ENCODE peak calls at places on chromosomes 12 and 14, in seven cellular contexts. E, J, N, Q, L, U and R are unnamed samples. For H3K4me1, the result is how much of the 10 kb centered on the place peaks cover.

GRCh38 chr14:85418716-85419115 is 111.2 kb upstream of the FLRT2 start:
- DNase-seq in E (no peak), J (no peak), N (no peak), Q (no peak), L (no peak), U (no peak), R (no peak)

GRCh38 chr12:19614601-19615442 is 175.5 kb downstream of the AEBP2 start:
- DNase-seq in E (no peak), J (no peak), N (no peak), Q (no peak), L (no peak), U (no peak), R (no peak)

GRCh38 chr12:57893460-57894353 is 47.2 kb upstream of the CTDSP2 start:
- DNase-seq in E (no peak), J (no peak), N (peak), Q (peak), L (peak), U (peak), R (no peak)

GRCh38 chr12:75437564-75437963 is 43.0 kb upstream of the GLIPR1 start:
- DNase-seq in E (no peak), J (no peak), N (no peak), Q (no peak), L (peak), U (no peak), R (no peak)

GRCh38 chr12:3973269-3973884 is 100.2 kb upstream of the PARP11 start:
- DNase-seq in E (no peak), J (no peak), N (no peak), Q (no peak), L (no peak), U (no peak), R (no peak)

GRCh38 chr12:71152838-71153237 is 5.0 kb downstream of the TSPAN8 start:
- DNase-seq in E (no peak), J (no peak), N (no peak), Q (no peak), L (peak), U (no peak), R (no peak)

GRCh38 chr12:48572326-48572725 is 2.5 kb upstream of the LALBA start:
- DNase-seq in E (no peak), J (no peak), N (no peak), Q (no peak), L (no peak), U (no peak), R (no peak)

GRCh38 chr12:77204055-77204454 is 138.7 kb upstream of the E2F7 start:
- DNase-seq in E (no peak), J (no peak), N (no peak), Q (no peak), L (no peak), U (no peak), R (no peak)

GRCh38 chr12:32249701-32250270 is 143.1 kb downstream of the BICD1 start:
- DNase-seq in E (no peak), J (no peak), N (no peak), Q (no peak), L (peak), U (no peak), R (no peak)

GRCh38 chr12:64461634-64462414 is 9.9 kb downstream of the TBK1 start:
- DNase-seq in E (no peak), J (no peak), N (no peak), Q (no peak), L (peak), U (no peak), R (peak)

GRCh38 chr12:6607751-6608591 is 792 bp upstream of the CHD4 start:
- DNase-seq in E (peak), J (peak), N (no peak), Q (peak), L (peak), U (peak), R (peak)

GRCh38 chr12:34395056-34396005 is 373.0 kb downstream of the ALG10 start:
- DNase-seq in E (no peak), J (no peak), N (peak), Q (peak), L (no peak), U (peak), R (no peak)

GRCh38 chr12:46379352-46379751 is 6.8 kb upstream of the SLC38A2 start:
- DNase-seq in E (no peak), J (no peak), N (no peak), Q (no peak), L (no peak), U (no peak), R (no peak)

GRCh38 chr12:94710933-94711332 is 60.6 kb upstream of the TMCC3 start:
- DNase-seq in E (peak), J (no peak), N (no peak), Q (peak), L (peak), U (peak), R (no peak)

GRCh38 chr14:20683125-20683895 is 1.1 kb upstream of the RNASE4 start:
- DNase-seq in E (peak), J (peak), N (peak), Q (peak), L (peak), U (peak), R (peak)

GRCh38 chr12:65858831-65859230 is 34.5 kb downstream of the HMGA2 start:
- DNase-seq in E (no peak), J (no peak), N (no peak), Q (no peak), L (peak), U (no peak), R (no peak)

GRCh38 chr14:34303811-34304210 is 158.2 kb downstream of the SPTSSA start:
- DNase-seq in E (no peak), J (no peak), N (no peak), Q (no peak), L (no peak), U (no peak), R (no peak)

GRCh38 chr12:56014205-56014604 is 6.6 kb upstream of the IKZF4 start:
- DNase-seq in E (no peak), J (no peak), N (no peak), Q (no peak), L (no peak), U (no peak), R (no peak)

GRCh38 chr12:103181366-103182152 is 224.1 kb downstream of the ASCL1 start:
- DNase-seq in E (no peak), J (no peak), N (no peak), Q (no peak), L (no peak), U (no peak), R (no peak)

DNA sequence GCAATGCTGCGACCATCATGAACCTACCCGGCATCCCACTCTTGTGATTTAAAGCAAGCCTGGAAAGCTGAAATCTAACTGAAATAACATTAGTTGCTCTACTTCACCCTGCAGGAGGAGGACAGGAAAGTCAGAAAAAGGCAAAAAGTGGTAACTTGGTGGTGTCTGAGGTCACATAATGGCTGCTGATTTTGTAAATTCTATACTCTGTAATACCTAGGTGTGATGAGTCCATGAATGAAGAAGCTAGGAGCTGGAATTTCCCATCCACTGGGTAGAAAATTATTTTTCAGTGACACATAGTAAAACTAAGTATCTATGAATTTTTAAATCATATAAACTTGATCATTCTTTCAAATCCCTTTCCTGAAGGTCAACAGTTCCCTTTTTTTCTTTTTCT is 183.8 kb downstream of the FOXN3 start:
- DNase-seq in E (no peak), J (no peak), N (no peak), Q (no peak), L (no peak), U (no peak), R (no peak)
- H3K4me3 ChIP-seq in E (no peak), J (no peak), N (no peak), Q (no peak), L (no peak), U (no peak), R (no peak)

DNA sequence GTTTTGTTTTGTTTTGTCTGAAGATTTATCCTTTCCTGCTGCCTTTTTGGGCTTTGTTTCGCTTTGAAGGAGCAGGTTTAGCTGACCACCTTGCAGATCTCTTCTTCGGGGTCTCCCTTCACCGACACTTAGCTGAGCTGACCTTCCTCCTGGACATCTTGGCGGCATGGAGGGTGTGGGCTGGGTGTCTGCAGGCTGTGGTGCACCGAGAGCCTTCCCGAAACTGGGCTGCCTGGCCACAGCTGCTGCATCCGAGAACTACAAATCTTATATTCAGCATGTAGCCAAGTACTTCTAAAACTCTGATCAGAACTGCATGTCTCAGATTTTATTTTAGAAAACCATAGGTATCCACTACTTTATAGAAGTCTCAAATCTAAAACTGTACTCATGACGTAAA is 84.9 kb downstream of the PPFIBP1 start:
- DNase-seq in E (no peak), J (no peak), N (no peak), Q (no peak), L (no peak), U (no peak), R (no peak)
- H3K4me1 ChIP-seq in E (half or more), J (under half), N (under half), Q (under half), L (under half), U (under half), R (under half)

GRCh38 chr12:86600664-86601231 is 344.6 kb upstream of the MGAT4C start:
- DNase-seq in E (no peak), J (no peak), N (peak), Q (no peak), L (no peak), U (peak), R (no peak)

GRCh38 chr12:86601550-86602308 is 345.5 kb upstream of the MGAT4C start:
- DNase-seq in E (no peak), J (no peak), N (peak), Q (no peak), L (no peak), U (peak), R (no peak)

DNA sequence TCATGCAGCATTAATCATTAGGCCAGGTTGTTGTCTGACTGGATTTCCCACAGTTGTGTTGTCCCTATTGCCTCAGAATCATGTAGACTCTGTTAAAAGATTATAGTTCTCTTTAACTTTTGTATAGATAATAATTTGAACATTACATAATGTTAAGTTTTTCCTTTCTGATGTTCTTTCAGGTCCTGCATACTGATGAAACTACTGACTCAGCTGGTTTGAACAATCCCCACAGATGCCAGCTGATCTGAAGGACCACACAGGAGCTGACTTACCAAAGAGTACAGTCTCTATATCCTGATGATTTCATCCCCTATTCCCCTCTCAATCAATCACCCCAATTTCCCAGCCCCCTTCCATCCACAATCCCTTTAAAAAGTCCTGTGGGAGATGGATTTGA is 341.2 kb upstream of the MGAT4C start:
- DNase-seq in E (no peak), J (no peak), N (no peak), Q (no peak), L (no peak), U (no peak), R (no peak)
- H3K4me3 ChIP-seq in E (no peak), J (no peak), N (no peak), Q (no peak), L (no peak), U (no peak), R (no peak)

GRCh38 chr12:14960548-14961465 is 594 bp downstream of the ARHGDIB start:
- DNase-seq in E (no peak), J (peak), N (peak), Q (peak), L (peak), U (peak), R (no peak)
- H3K4me1 ChIP-seq in E (under half), J (half or more), N (under half), Q (under half), L (under half), U (under half), R (under half)